ENCODE peak calls at places on chromosomes 11 and 22, in ten cellular contexts. S is T-cell; Z is PC-3; L is heart right ventricle; Q is astrocyte of the spinal cord; O is NCI-H2107; P is activated CD8-positive, alpha-beta memory T cell treated with anti-CD3 and anti-CD28 coated beads for 4 hours; H is DMS79 treated with DMSO at 0.1 percent for 48 hours; U is PC-9; B is erythroblast. T is an unnamed sample.

GRCh38 chr11:117884994-117885393 is 8.5 kb upstream of the FXYD6 start:
- DNase-seq in Z (no peak), O (no peak), U (no peak), B (no peak), H (no peak), Q (peak), P (no peak), L (no peak), S (no peak), T (peak)

GRCh38 chr11:84407091-84407490 is 1120.9 kb upstream of the CCDC90B start:
- DNase-seq in B (no peak), P (no peak), H (no peak), O (no peak), S (no peak), Z (no peak), L (no peak), Q (no peak), U (no peak), T (no peak)

GRCh38 chr11:34331736-34332135 is 26.1 kb downstream of the ABTB2 start:
- DNase-seq in O (no peak), L (no peak), Q (no peak), P (no peak), U (peak), H (peak), B (no peak), Z (peak), S (no peak), T (no peak)

GRCh38 chr11:1336836-1337646 is 27.6 kb upstream of the TOLLIP start:
- DNase-seq in O (no peak), B (peak), H (no peak), P (no peak), U (no peak), Q (no peak), Z (no peak), L (peak), S (peak), T (no peak)

GRCh38 chr11:76935030-76935429 is 74.3 kb downstream of the ACER3 start:
- DNase-seq in H (no peak), Q (peak), U (no peak), B (peak), L (no peak), P (no peak), Z (no peak), S (no peak), O (no peak), T (no peak)

GRCh38 chr11:131056036-131056435 is 139.8 kb upstream of the SNX19 start:
- DNase-seq in S (no peak), L (no peak), U (no peak), Q (no peak), O (no peak), H (no peak), P (no peak), B (no peak), Z (no peak), T (no peak)

GRCh38 chr11:13128381-13128780 is 119.3 kb downstream of the RASSF10 start:
- DNase-seq in U (no peak), S (no peak), P (no peak), L (no peak), B (no peak), H (no peak), Q (no peak), O (no peak), Z (no peak), T (no peak)

GRCh38 chr11:8531312-8531711 is 62.7 kb downstream of the STK33 start:
- DNase-seq in P (no peak), U (no peak), B (no peak), O (peak), S (no peak), L (peak), Z (no peak), Q (no peak), H (peak), T (no peak)

GRCh38 chr11:130892847-130893246 is 23.4 kb downstream of the SNX19 start:
- DNase-seq in Q (no peak), P (no peak), O (no peak), Z (no peak), L (no peak), B (no peak), H (no peak), S (no peak), U (no peak), T (no peak)

GRCh38 chr22:30694638-30695350 is at the start of gene OSBP2:
- DNase-seq in S (peak), P (no peak), O (peak), U (no peak), Z (peak), Q (no peak), H (peak), L (peak), B (peak), T (no peak)

GRCh38 chr11:83162377-83162776 is 5.4 kb downstream of the PCF11 start:
- DNase-seq in B (peak), O (no peak), P (no peak), Z (no peak), H (no peak), Q (no peak), U (no peak), S (no peak), L (no peak), T (no peak)

GRCh38 chr11:127003260-127003981 is 2.9 kb upstream of the KIRREL3 start:
- DNase-seq in O (no peak), S (no peak), Z (no peak), H (peak), U (no peak), B (no peak), P (no peak), L (no peak), Q (peak), T (no peak)

GRCh38 chr22:33288078-33288477 is 229.9 kb upstream of the SYN3 start:
- DNase-seq in P (no peak), B (no peak), H (no peak), S (no peak), Z (no peak), U (no peak), L (no peak), Q (no peak), O (no peak), T (no peak)

GRCh38 chr22:31080164-31080847 is 812 bp upstream of the SMTN start:
- DNase-seq in P (no peak), Q (no peak), Z (no peak), O (no peak), H (no peak), L (no peak), B (no peak), S (no peak), U (no peak), T (no peak)

GRCh38 chr11:73283316-73284035 is 11.3 kb downstream of the P2RY6 start:
- DNase-seq in L (no peak), O (no peak), Q (no peak), H (no peak), P (no peak), B (no peak), S (no peak), Z (no peak), U (no peak), T (no peak)

GRCh38 chr11:85756401-85757200 is 54.3 kb downstream of the SYTL2 start:
- DNase-seq in S (peak), U (no peak), B (no peak), O (no peak), H (no peak), Q (no peak), P (peak), Z (peak), L (no peak), T (no peak)

GRCh38 chr11:12127206-12127898 is 17.0 kb downstream of the MICAL2 start:
- DNase-seq in U (no peak), S (no peak), Q (no peak), O (no peak), P (no peak), L (no peak), H (no peak), Z (no peak), B (no peak), T (no peak)

GRCh38 chr11:131109256-131109655 is 193.0 kb upstream of the SNX19 start:
- DNase-seq in B (no peak), U (no peak), L (no peak), S (no peak), P (no peak), Z (peak), H (no peak), Q (no peak), O (no peak), T (no peak)

GRCh38 chr11:10494636-10495463 is 39.8 kb downstream of the AMPD3 start:
- DNase-seq in O (no peak), B (no peak), H (no peak), L (no peak), U (no peak), Z (no peak), Q (no peak), S (no peak), P (no peak), T (no peak)

GRCh38 chr22:31243339-31244043 is 31.4 kb downstream of the LIMK2 start:
- DNase-seq in O (no peak), H (no peak), U (peak), B (no peak), Z (peak), P (no peak), L (no peak), S (no peak), Q (peak), T (no peak)

GRCh38 chr22:19148417-19149046 is 1.6 kb downstream of the GSC2 start:
- DNase-seq in S (no peak), O (no peak), B (no peak), Z (no peak), Q (no peak), U (no peak), H (no peak), P (no peak), L (no peak), T (no peak)

GRCh38 chr11:125376117-125376516 is 119.9 kb downstream of the FEZ1 start:
- DNase-seq in H (peak), O (no peak), S (no peak), L (peak), Q (peak), Z (no peak), B (no peak), U (no peak), P (no peak), T (no peak)

GRCh38 chr22:49094151-49094550 is 733.5 kb downstream of the BRD1 start:
- DNase-seq in O (no peak), U (no peak), Q (no peak), B (no peak), P (no peak), L (no peak), Z (no peak), S (no peak), H (no peak), T (no peak)

GRCh38 chr11:69382131-69383128 is 88.5 kb downstream of the MYEOV start:
- DNase-seq in O (no peak), U (peak), Z (peak), P (no peak), S (peak), H (no peak), B (peak), L (peak), Q (no peak), T (no peak)

GRCh38 chr22:38699784-38700183 is 959 bp downstream of the JOSD1 start:
- DNase-seq in S (no peak), B (peak), L (no peak), U (peak), P (no peak), H (no peak), Z (peak), O (no peak), Q (peak), T (no peak)

GRCh38 chr22:50710221-50710620 is 27.8 kb upstream of the ACR start:
- DNase-seq in Z (no peak), O (no peak), U (no peak), B (no peak), L (no peak), P (no peak), H (no peak), S (no peak), Q (no peak), T (no peak)

GRCh38 chr11:7540830-7541555 is 27.2 kb downstream of the PPFIBP2 start:
- DNase-seq in Z (no peak), U (peak), P (no peak), O (no peak), S (no peak), Q (no peak), H (no peak), B (no peak), L (no peak), T (no peak)

GRCh38 chr11:61577383-61578118 is 3.3 kb downstream of the SYT7 start:
- DNase-seq in U (no peak), L (peak), B (no peak), Z (peak), S (no peak), Q (no peak), O (no peak), H (peak), P (no peak), T (no peak)

GRCh38 chr11:203945-204586 is 3.1 kb downstream of the BET1L start:
- DNase-seq in S (no peak), H (no peak), O (no peak), Z (no peak), L (no peak), B (no peak), P (no peak), Q (no peak), U (no peak), T (no peak)

GRCh38 chr22:37525073-37525745 is 6.0 kb upstream of the CARD10 start:
- DNase-seq in B (no peak), H (no peak), U (peak), Z (peak), O (no peak), P (no peak), Q (peak), L (no peak), S (no peak), T (peak)

GRCh38 chr11:2767071-2767470 is 67.3 kb upstream of the KCNQ1OT1 start:
- DNase-seq in U (no peak), B (no peak), S (no peak), O (no peak), Z (no peak), L (no peak), H (no peak), P (no peak), Q (no peak), T (no peak)

GRCh38 chr11:134291196-134291595 is 15.0 kb downstream of the GLB1L3 start:
- DNase-seq in S (no peak), H (no peak), P (no peak), O (no peak), Q (no peak), Z (no peak), B (no peak), U (no peak), L (no peak), T (no peak)

GRCh38 chr11:112658521-112658920 is 302.7 kb upstream of the NCAM1 start:
- DNase-seq in L (no peak), Z (no peak), B (no peak), O (no peak), S (no peak), P (no peak), U (no peak), H (no peak), Q (no peak), T (no peak)

GRCh38 chr11:64569300-64569970 is 21.6 kb upstream of the SLC22A12 start:
- DNase-seq in H (no peak), P (no peak), Q (no peak), S (no peak), L (no peak), U (no peak), O (no peak), Z (no peak), B (no peak), T (no peak)

GRCh38 chr11:14448229-14448628 is 51.4 kb downstream of the COPB1 start:
- DNase-seq in L (no peak), Z (peak), Q (no peak), O (no peak), H (no peak), P (no peak), B (no peak), S (no peak), U (peak), T (no peak)

GRCh38 chr22:36745301-36745995 is 30.5 kb downstream of the IFT27 start:
- DNase-seq in H (no peak), B (no peak), Q (no peak), S (no peak), O (no peak), U (no peak), L (no peak), Z (no peak), P (no peak), T (no peak)

GRCh38 chr22:17835256-17835655 is 61.0 kb upstream of the BID start:
- DNase-seq in S (no peak), L (no peak), P (no peak), O (no peak), B (no peak), Z (no peak), U (no peak), Q (no peak), H (peak), T (no peak)

GRCh38 chr11:25860677-25861445 is 471.1 kb upstream of the ANO3 start:
- DNase-seq in U (no peak), B (no peak), L (no peak), Q (peak), P (no peak), S (no peak), O (no peak), Z (no peak), H (peak), T (peak)

T was measured in stromal cell of bone marrow.